ENCODE peak calls at places on chromosome 17, in four cellular contexts. L is T-helper 2 cell, Q is RPMI8226, T is GOT3. F is an unnamed sample.

GRCh38 chr17:1490643-1491405 is 1.7 kb downstream of the MYO1C start:
- DNase-seq in Q (peak; percentile 69), T (no peak), L (peak; percentile 55), F (peak; percentile 66)

GRCh38 chr17:64984776-64985521 is 65.7 kb upstream of the LRRC37A3 start:
- DNase-seq in L (peak; percentile 57), T (no peak), Q (no peak), F (no peak)

GRCh38 chr17:29215717-29216116 is 30.9 kb upstream of the CRYBA1 start:
- DNase-seq in L (no peak), Q (no peak), T (no peak), F (no peak)

GRCh38 chr17:53971361-53971760 is 148.6 kb downstream of the KIF2B start:
- DNase-seq in T (no peak), Q (no peak), L (no peak), F (no peak)

GRCh38 chr17:75740631-75741077 is 19.4 kb downstream of the ITGB4 start:
- DNase-seq in L (no peak), Q (no peak), T (no peak), F (no peak)

GRCh38 chr17:11880714-11881113 is 116.6 kb downstream of the ZNF18 start:
- DNase-seq in Q (peak; percentile 34), T (no peak), L (no peak), F (no peak)

GRCh38 chr17:76537288-76537577 is 276 bp downstream of the CYGB start:
- DNase-seq in T (no peak), L (no peak), Q (no peak), F (no peak)

GRCh38 chr17:79005063-79005861 is 4.3 kb downstream of the CANT1 start:
- DNase-seq in Q (no peak), T (no peak), L (no peak), F (no peak)

GRCh38 chr17:66690166-66690565 is 144.8 kb upstream of the CACNG5 start:
- DNase-seq in L (no peak), T (no peak), Q (no peak), F (no peak)

GRCh38 chr17:20121359-20122235 is 112.4 kb downstream of the SPECC1 start:
- DNase-seq in L (peak; percentile 51), Q (peak; percentile 28), T (peak; percentile 43), F (peak; percentile 78)